ENCODE peak calls at places on chromosome 22, in nine cellular contexts. One of them, this sample, is unnamed.

GRCh38 chr22:29343313-29343805 is 27.9 kb upstream of the RASL10A start:
- DNase-seq in A172: peak
- DNase-seq in iris pigment epithelial cell: peak
- DNase-seq in AG09309: peak
- DNase-seq in HT1080: peak
- DNase-seq in omental fat pad: no peak
- DNase-seq in neural crest cell: no peak
- DNase-seq in cerebellar nuclear complex: no peak
- DNase-seq in colonic mucosa: no peak
- DNase-seq in this sample: peak

GRCh38 chr22:27726726-27727449 is 74.7 kb downstream of the MN1 start:
- DNase-seq in HT1080: peak
- DNase-seq in iris pigment epithelial cell: peak
- DNase-seq in AG09309: peak
- DNase-seq in omental fat pad: no peak
- DNase-seq in colonic mucosa: peak
- DNase-seq in A172: peak
- DNase-seq in neural crest cell: no peak
- DNase-seq in cerebellar nuclear complex: no peak
- DNase-seq in this sample: peak

GRCh38 chr22:31604137-31604705 is 57.8 kb downstream of the PISD start:
- DNase-seq in HT1080: no peak
- DNase-seq in colonic mucosa: no peak
- DNase-seq in AG09309: no peak
- DNase-seq in neural crest cell: no peak
- DNase-seq in iris pigment epithelial cell: no peak
- DNase-seq in omental fat pad: no peak
- DNase-seq in A172: no peak
- DNase-seq in cerebellar nuclear complex: no peak
- DNase-seq in this sample: no peak

GRCh38 chr22:37259540-37260029 is 15.5 kb upstream of the RAC2 start:
- DNase-seq in AG09309: no peak
- DNase-seq in colonic mucosa: no peak
- DNase-seq in iris pigment epithelial cell: peak
- DNase-seq in neural crest cell: peak
- DNase-seq in HT1080: no peak
- DNase-seq in omental fat pad: no peak
- DNase-seq in A172: no peak
- DNase-seq in cerebellar nuclear complex: no peak
- DNase-seq in this sample: peak

GRCh38 chr22:44129614-44129976 is 51.1 kb upstream of the PARVG start:
- DNase-seq in A172: peak
- DNase-seq in AG09309: no peak
- DNase-seq in iris pigment epithelial cell: peak
- DNase-seq in cerebellar nuclear complex: no peak
- DNase-seq in omental fat pad: no peak
- DNase-seq in neural crest cell: no peak
- DNase-seq in HT1080: peak
- DNase-seq in colonic mucosa: no peak
- DNase-seq in this sample: peak

GRCh38 chr22:37186228-37186996 is 1.6 kb downstream of the C1QTNF6 start:
- DNase-seq in HT1080: peak
- DNase-seq in iris pigment epithelial cell: peak
- DNase-seq in AG09309: peak
- DNase-seq in A172: peak
- DNase-seq in colonic mucosa: no peak
- DNase-seq in omental fat pad: no peak
- DNase-seq in neural crest cell: no peak
- DNase-seq in cerebellar nuclear complex: no peak
- DNase-seq in this sample: peak

GRCh38 chr22:46634011-46634699 is 14.0 kb downstream of the GRAMD4 start:
- DNase-seq in neural crest cell: no peak
- DNase-seq in AG09309: no peak
- DNase-seq in omental fat pad: no peak
- DNase-seq in A172: no peak
- DNase-seq in HT1080: no peak
- DNase-seq in cerebellar nuclear complex: no peak
- DNase-seq in colonic mucosa: no peak
- DNase-seq in iris pigment epithelial cell: no peak
- DNase-seq in this sample: no peak

GRCh38 chr22:35958334-35958733 is 70.3 kb downstream of the RBFOX2 start:
- DNase-seq in colonic mucosa: no peak
- DNase-seq in iris pigment epithelial cell: no peak
- DNase-seq in AG09309: no peak
- DNase-seq in omental fat pad: no peak
- DNase-seq in neural crest cell: no peak
- DNase-seq in cerebellar nuclear complex: no peak
- DNase-seq in A172: no peak
- DNase-seq in HT1080: no peak
- DNase-seq in this sample: no peak

GRCh38 chr22:28905433-28905832 is 22.1 kb downstream of the ZNRF3 start:
- DNase-seq in colonic mucosa: no peak
- DNase-seq in A172: no peak
- DNase-seq in cerebellar nuclear complex: no peak
- DNase-seq in omental fat pad: no peak
- DNase-seq in HT1080: no peak
- DNase-seq in AG09309: no peak
- DNase-seq in neural crest cell: no peak
- DNase-seq in iris pigment epithelial cell: no peak
- DNase-seq in this sample: no peak

GRCh38 chr22:17964647-17965046 is 59.7 kb downstream of the MICAL3 start:
- DNase-seq in colonic mucosa: no peak
- DNase-seq in neural crest cell: no peak
- DNase-seq in iris pigment epithelial cell: no peak
- DNase-seq in cerebellar nuclear complex: no peak
- DNase-seq in HT1080: no peak
- DNase-seq in omental fat pad: no peak
- DNase-seq in AG09309: no peak
- DNase-seq in A172: no peak
- DNase-seq in this sample: no peak

GRCh38 chr22:22906907-22907550 is 19.4 kb downstream of the IGLL5 start:
- DNase-seq in AG09309: no peak
- DNase-seq in neural crest cell: no peak
- DNase-seq in A172: no peak
- DNase-seq in colonic mucosa: no peak
- DNase-seq in HT1080: no peak
- DNase-seq in cerebellar nuclear complex: no peak
- DNase-seq in iris pigment epithelial cell: no peak
- DNase-seq in omental fat pad: no peak
- DNase-seq in this sample: no peak